ENCODE peak calls at places on chromosomes 6 and 20, in ten cellular contexts. H is effector CD4-positive, alpha-beta T cell; B is stimulated activated CD4-positive, alpha-beta T cell treated with anti-CD3 and anti-CD28 coated beads, Interleukin-12 subunit alpha, Interleukin-12 subunit beta, amount 100 ng/mL, for 48 hours; X is NCI-H2081; S is nephron progenitor cell; L is astrocyte of the spinal cord; R is left ventricle myocardium inferior; Z is sigmoid colon; A is Daoy; I is left ventricle myocardium superior. M is an unnamed sample.

GRCh38 chr20:9928281-9928737 is 89.4 kb upstream of the PAK5 start:
- DNase-seq in R (no peak), X (no peak), B (no peak), A (no peak), Z (no peak), L (no peak), H (no peak), I (no peak), S (no peak), M (peak; percentile 33)

GRCh38 chr6:6837541-6838080 is 249.1 kb downstream of the LY86 start:
- DNase-seq in A (no peak), I (no peak), R (no peak), L (no peak), X (no peak), S (no peak), Z (no peak), H (no peak), B (no peak), M (no peak)

GRCh38 chr6:72826744-72827438 is 205.0 kb downstream of the KCNQ5 start:
- DNase-seq in L (peak; percentile 63), I (no peak), R (no peak), Z (no peak), A (peak; percentile 75), H (no peak), S (no peak), X (no peak), B (no peak), M (no peak)

GRCh38 chr6:6494677-6495076 is 93.8 kb upstream of the LY86 start:
- DNase-seq in S (peak; percentile 61), R (peak; percentile 60), I (peak; percentile 74), Z (no peak), L (no peak), B (peak; percentile 18), A (peak; percentile 76), X (peak; percentile 55), H (no peak), M (no peak)

GRCh38 chr20:38806855-38807655 is 1.6 kb downstream of the PPP1R16B start:
- DNase-seq in L (no peak), A (no peak), Z (no peak), R (no peak), I (no peak), H (peak; percentile 40), B (no peak), X (no peak), S (peak; percentile 35), M (peak; percentile 58)

GRCh38 chr6:131400054-131400781 is 172.8 kb upstream of the ARG1 start:
- DNase-seq in A (peak; percentile 78), X (no peak), R (no peak), B (no peak), I (no peak), S (no peak), Z (no peak), H (no peak), L (peak; percentile 83), M (no peak)

GRCh38 chr20:45183084-45183483 is 8.4 kb downstream of the PI3 start:
- DNase-seq in A (no peak), Z (no peak), X (no peak), S (no peak), B (no peak), R (no peak), I (no peak), H (no peak), L (no peak), M (no peak)

GRCh38 chr6:163668061-163668426 is 253.5 kb downstream of the QKI start:
- DNase-seq in S (no peak), A (no peak), R (no peak), L (no peak), X (no peak), Z (no peak), I (no peak), H (no peak), B (no peak), M (no peak)

GRCh38 chr6:121479486-121480098 is 44.1 kb downstream of the GJA1 start:
- DNase-seq in A (peak; percentile 10), I (no peak), X (no peak), L (no peak), H (no peak), B (no peak), R (no peak), S (no peak), Z (no peak), M (no peak)

GRCh38 chr6:127951172-127951995 is 50.5 kb upstream of the THEMIS start:
- DNase-seq in H (no peak), Z (no peak), L (no peak), I (no peak), B (no peak), X (no peak), S (no peak), A (no peak), R (no peak), M (no peak)

GRCh38 chr6:118696262-118696661 is 44.9 kb upstream of the CEP85L start:
- DNase-seq in S (no peak), X (no peak), Z (no peak), L (no peak), A (no peak), I (no peak), R (no peak), H (no peak), B (no peak), M (no peak)

GRCh38 chr6:38771111-38771694 is 56.1 kb downstream of the DNAH8 start:
- DNase-seq in I (no peak), S (no peak), Z (no peak), R (no peak), H (no peak), L (no peak), X (no peak), B (no peak), A (no peak), M (no peak)

GRCh38 chr20:62382306-62383198 is 4.4 kb upstream of the RPS21 start:
- DNase-seq in I (peak; percentile 84), L (peak; percentile 72), R (peak; percentile 72), B (peak; percentile 75), H (peak; percentile 73), Z (peak; percentile 89), X (peak; percentile 80), S (peak; percentile 87), A (peak; percentile 73), M (peak; percentile 73)

M was measured in GM06990.